ENCODE peak calls at places on chromosomes 7 and 10, in six cellular contexts. One of them, this sample, is unnamed. For H3K4me1, the result is how much of the 10 kb centered on the place peaks cover.

GRCh38 chr10:21849624-21850023 is 153.9 kb downstream of the DNAJC1 start:
- DNase-seq in neuronal stem cell: no peak
- DNase-seq in left ventricle myocardium inferior: no peak
- DNase-seq in sigmoid colon: no peak
- DNase-seq in OCI-LY7: no peak
- DNase-seq in SJSA1: no peak
- DNase-seq in this sample: no peak

GRCh38 chr7:92925876-92926696 is 89.7 kb upstream of the CDK6 start:
- DNase-seq in OCI-LY7: no peak
- DNase-seq in neuronal stem cell: peak
- DNase-seq in SJSA1: no peak
- DNase-seq in left ventricle myocardium inferior: no peak
- DNase-seq in sigmoid colon: no peak
- DNase-seq in this sample: no peak

GRCh38 chr7:28132959-28133745 is 47.4 kb downstream of the JAZF1 start:
- DNase-seq in OCI-LY7: no peak
- DNase-seq in SJSA1: no peak
- DNase-seq in left ventricle myocardium inferior: no peak
- DNase-seq in neuronal stem cell: no peak
- DNase-seq in sigmoid colon: no peak
- DNase-seq in this sample: no peak

GRCh38 chr10:113199459-113199858 is 249.4 kb downstream of the TCF7L2 start:
- DNase-seq in neuronal stem cell: no peak
- DNase-seq in OCI-LY7: no peak
- DNase-seq in sigmoid colon: no peak
- DNase-seq in left ventricle myocardium inferior: no peak
- DNase-seq in SJSA1: peak
- DNase-seq in this sample: no peak

GRCh38 chr10:61987951-61988379 is 86.5 kb downstream of the ARID5B start:
- DNase-seq in OCI-LY7: peak
- DNase-seq in sigmoid colon: no peak
- DNase-seq in SJSA1: no peak
- DNase-seq in neuronal stem cell: no peak
- DNase-seq in left ventricle myocardium inferior: no peak
- DNase-seq in this sample: no peak

GRCh38 chr7:138064856-138065357 is 11.4 kb upstream of the AKR1D1 start:
- DNase-seq in neuronal stem cell: no peak
- DNase-seq in left ventricle myocardium inferior: no peak
- DNase-seq in sigmoid colon: no peak
- DNase-seq in OCI-LY7: no peak
- DNase-seq in SJSA1: no peak
- DNase-seq in this sample: no peak

GRCh38 chr7:148242271-148242801 is 348.2 kb upstream of the C7orf33 start:
- DNase-seq in neuronal stem cell: peak
- DNase-seq in left ventricle myocardium inferior: no peak
- DNase-seq in OCI-LY7: peak
- DNase-seq in SJSA1: no peak
- DNase-seq in sigmoid colon: no peak
- DNase-seq in this sample: peak

GRCh38 chr7:326845-327304 is 36.9 kb downstream of the FOXL3 start:
- DNase-seq in sigmoid colon: no peak
- DNase-seq in SJSA1: no peak
- DNase-seq in OCI-LY7: no peak
- DNase-seq in left ventricle myocardium inferior: no peak
- DNase-seq in neuronal stem cell: no peak
- DNase-seq in this sample: peak

GRCh38 chr7:21367081-21367480 is 60.8 kb upstream of the SP4 start:
- DNase-seq in sigmoid colon: no peak
- DNase-seq in neuronal stem cell: no peak
- DNase-seq in OCI-LY7: no peak
- DNase-seq in SJSA1: no peak
- DNase-seq in left ventricle myocardium inferior: no peak
- DNase-seq in this sample: no peak

GRCh38 chr7:2129376-2130375 is 103.1 kb downstream of the MAD1L1 start:
- DNase-seq in sigmoid colon: no peak
- DNase-seq in SJSA1: no peak
- DNase-seq in OCI-LY7: peak
- DNase-seq in left ventricle myocardium inferior: no peak
- DNase-seq in neuronal stem cell: no peak
- DNase-seq in this sample: peak

GRCh38 chr10:72066318-72067284 is 21.8 kb downstream of the SPOCK2 start:
- DNase-seq in left ventricle myocardium inferior: peak
- DNase-seq in OCI-LY7: no peak
- DNase-seq in neuronal stem cell: no peak
- DNase-seq in sigmoid colon: peak
- DNase-seq in SJSA1: no peak
- DNase-seq in this sample: peak

GRCh38 chr10:31945392-31945791 is 16.8 kb upstream of the ARHGAP12 start:
- DNase-seq in neuronal stem cell: no peak
- DNase-seq in OCI-LY7: no peak
- DNase-seq in sigmoid colon: no peak
- DNase-seq in left ventricle myocardium inferior: no peak
- DNase-seq in SJSA1: no peak
- DNase-seq in this sample: no peak
- H3K4me1 ChIP-seq in neuronal stem cell: under half
- H3K4me1 ChIP-seq in OCI-LY7: under half
- H3K4me1 ChIP-seq in sigmoid colon: under half
- H3K4me1 ChIP-seq in left ventricle myocardium inferior: under half
- H3K4me1 ChIP-seq in SJSA1: under half
- H3K4me1 ChIP-seq in this sample: half or more

DNA sequence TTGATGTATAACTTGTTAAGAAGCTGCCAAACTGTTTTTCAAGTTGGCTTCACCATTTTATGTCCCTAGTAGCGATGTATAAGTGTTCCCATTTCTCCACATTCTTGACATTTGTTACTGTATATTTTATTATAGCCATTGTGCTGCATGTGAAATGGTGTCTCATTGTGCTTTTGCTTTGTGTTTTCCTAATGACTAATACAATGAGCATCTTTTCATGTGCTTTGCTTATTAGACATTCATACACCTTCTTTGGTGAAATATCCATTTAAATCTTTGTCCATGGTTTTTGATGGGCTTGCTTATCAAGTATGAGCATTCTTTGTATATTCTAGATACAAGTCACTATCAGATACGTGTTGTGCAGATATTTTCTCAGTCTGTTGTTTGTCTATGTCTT is 203.0 kb downstream of the CCSER2 start:
- DNase-seq in neuronal stem cell: no peak
- DNase-seq in SJSA1: no peak
- DNase-seq in left ventricle myocardium inferior: no peak
- DNase-seq in OCI-LY7: no peak
- DNase-seq in sigmoid colon: no peak
- DNase-seq in this sample: no peak
- H3K4me3 ChIP-seq in neuronal stem cell: no peak
- H3K4me3 ChIP-seq in SJSA1: no peak
- H3K4me3 ChIP-seq in left ventricle myocardium inferior: no peak
- H3K4me3 ChIP-seq in OCI-LY7: no peak
- H3K4me3 ChIP-seq in sigmoid colon: no peak
- H3K4me3 ChIP-seq in this sample: no peak

GRCh38 chr7:155805826-155806095 is 6.5 kb downstream of the SHH start:
- DNase-seq in neuronal stem cell: no peak
- DNase-seq in sigmoid colon: no peak
- DNase-seq in OCI-LY7: no peak
- DNase-seq in SJSA1: no peak
- DNase-seq in left ventricle myocardium inferior: no peak
- DNase-seq in this sample: no peak
- H3K4me1 ChIP-seq in neuronal stem cell: under half
- H3K4me1 ChIP-seq in sigmoid colon: under half
- H3K4me1 ChIP-seq in OCI-LY7: under half
- H3K4me1 ChIP-seq in SJSA1: under half
- H3K4me1 ChIP-seq in left ventricle myocardium inferior: half or more
- H3K4me1 ChIP-seq in this sample: under half

GRCh38 chr7:153701678-153702077 is 350.5 kb upstream of the DPP6 start:
- DNase-seq in neuronal stem cell: no peak
- DNase-seq in left ventricle myocardium inferior: no peak
- DNase-seq in SJSA1: no peak
- DNase-seq in OCI-LY7: no peak
- DNase-seq in sigmoid colon: no peak
- DNase-seq in this sample: no peak

GRCh38 chr7:153696242-153696641 is 356.0 kb upstream of the DPP6 start:
- DNase-seq in sigmoid colon: no peak
- DNase-seq in OCI-LY7: no peak
- DNase-seq in SJSA1: no peak
- DNase-seq in left ventricle myocardium inferior: no peak
- DNase-seq in neuronal stem cell: no peak
- DNase-seq in this sample: no peak
- H3K4me3 ChIP-seq in sigmoid colon: no peak
- H3K4me3 ChIP-seq in OCI-LY7: no peak
- H3K4me3 ChIP-seq in SJSA1: no peak
- H3K4me3 ChIP-seq in left ventricle myocardium inferior: no peak
- H3K4me3 ChIP-seq in neuronal stem cell: no peak
- H3K4me3 ChIP-seq in this sample: no peak

This sample was measured in pancreas.